ENCODE peak calls at places on chromosomes 2 and 18, in eight cellular contexts. R, A, U, G, C, T, W and V are unnamed samples. For H3K4me1, the result is how much of the 10 kb centered on the place peaks cover.

GRCh38 chr18:62587689-62588088 is 64.9 kb downstream of the ZCCHC2 start:
- DNase-seq in T (no peak), C (no peak), A (no peak), G (no peak), W (no peak), R (no peak), U (no peak), V (no peak)

GRCh38 chr2:191180712-191181111 is 29.9 kb upstream of the STAT4 start:
- DNase-seq in A (no peak), G (peak), T (no peak), C (no peak), U (no peak), R (no peak), W (peak), V (no peak)

GRCh38 chr18:79062806-79063205 is 6.4 kb upstream of the ATP9B start:
- DNase-seq in W (no peak), C (peak), T (no peak), A (no peak), R (no peak), U (no peak), G (peak), V (no peak)

GRCh38 chr2:240159251-240159839 is 18.9 kb upstream of the OTOS start:
- DNase-seq in T (no peak), G (no peak), C (no peak), R (no peak), U (no peak), A (no peak), W (peak), V (no peak)

GRCh38 chr2:72883356-72883962 is 3.7 kb upstream of the SPR start:
- DNase-seq in T (peak), W (peak), U (no peak), G (no peak), A (no peak), R (peak), C (peak), V (peak)

GRCh38 chr2:168684921-168685618 is 117.4 kb upstream of the NOSTRIN start:
- DNase-seq in A (no peak), W (no peak), R (no peak), T (no peak), G (no peak), C (no peak), U (no peak), V (no peak)

GRCh38 chr2:159083601-159084000 is 115.2 kb downstream of the TANC1 start:
- DNase-seq in A (no peak), C (peak), G (no peak), W (no peak), U (no peak), T (peak), R (no peak), V (no peak)

GRCh38 chr18:53796042-53796729 is 428.3 kb downstream of the MBD2 start:
- DNase-seq in U (no peak), T (peak), C (peak), R (no peak), G (peak), W (peak), A (no peak), V (no peak)

GRCh38 chr2:75211371-75211770 is 12.1 kb upstream of the TACR1 start:
- DNase-seq in A (no peak), C (no peak), G (no peak), T (no peak), R (no peak), W (no peak), U (no peak), V (no peak)

GRCh38 chr2:223970343-223971128 is 13.3 kb downstream of the MRPL44 start:
- DNase-seq in U (peak), T (peak), C (peak), A (no peak), G (peak), W (no peak), R (peak), V (peak)

GRCh38 chr2:63681896-63682295 is 93.1 kb downstream of the MDH1 start:
- DNase-seq in A (no peak), R (no peak), T (no peak), U (no peak), C (no peak), G (no peak), W (no peak), V (no peak)

GRCh38 chr2:226256237-226256636 is 543.4 kb downstream of the IRS1 start:
- DNase-seq in G (peak), W (no peak), T (peak), A (no peak), C (no peak), U (no peak), R (no peak), V (peak)

GRCh38 chr2:119929537-119929936 is 83.3 kb upstream of the EPB41L5 start:
- DNase-seq in U (no peak), G (no peak), R (no peak), A (no peak), T (no peak), W (no peak), C (no peak), V (no peak)

GRCh38 chr18:11839556-11839955 is 11.7 kb upstream of the CHMP1B start:
- DNase-seq in G (no peak), R (no peak), A (no peak), T (no peak), W (no peak), U (no peak), C (no peak), V (no peak)

GRCh38 chr2:152298754-152299153 is 36.2 kb upstream of the FMNL2 start:
- DNase-seq in R (no peak), W (no peak), G (peak), A (no peak), T (peak), C (no peak), U (no peak), V (no peak)

GRCh38 chr2:223969856-223970255 is 12.6 kb downstream of the MRPL44 start:
- DNase-seq in G (peak), C (no peak), T (no peak), A (no peak), W (no peak), R (no peak), U (no peak), V (no peak)

GRCh38 chr2:208012449-208012848 is 12.9 kb downstream of the PLEKHM3 start:
- DNase-seq in G (no peak), R (no peak), W (no peak), T (peak), U (no peak), C (no peak), A (no peak), V (no peak)

GRCh38 chr2:1591978-1592907 is 152.1 kb downstream of the PXDN start:
- DNase-seq in T (peak), U (no peak), W (peak), C (no peak), A (no peak), G (peak), R (peak), V (peak)

GRCh38 chr2:64101141-64101591 is 43.1 kb downstream of the PELI1 start:
- DNase-seq in T (no peak), U (no peak), W (no peak), R (no peak), C (no peak), G (no peak), A (no peak), V (no peak)

GRCh38 chr2:216774180-216774579 is 78.8 kb upstream of the IGFBP5 start:
- DNase-seq in R (no peak), G (no peak), T (no peak), A (no peak), C (no peak), U (no peak), W (no peak), V (no peak)

GRCh38 chr2:8494589-8494988 is 187.3 kb upstream of the ID2 start:
- DNase-seq in W (peak), R (peak), A (no peak), C (no peak), U (no peak), T (no peak), G (no peak), V (no peak)

GRCh38 chr2:3656762-3657691 is 973 bp upstream of the ALLC start:
- DNase-seq in W (no peak), C (peak), U (no peak), R (no peak), A (no peak), G (no peak), T (no peak), V (no peak)

GRCh38 chr2:169225906-169226305 is 136.4 kb downstream of the LRP2 start:
- DNase-seq in A (no peak), T (no peak), C (no peak), G (peak), R (no peak), U (no peak), W (no peak), V (no peak)

GRCh38 chr18:9803698-9804516 is 81.9 kb upstream of the TXNDC2 start:
- DNase-seq in G (no peak), U (no peak), A (no peak), W (peak), C (no peak), T (no peak), R (peak), V (peak)

GRCh38 chr18:74598350-74599001 is 806 bp downstream of the ZNF407 start:
- DNase-seq in U (peak), C (peak), G (no peak), T (peak), R (peak), A (no peak), W (peak), V (peak)

GRCh38 chr2:20649586-20650375 is 1.1 kb downstream of the HS1BP3 start:
- DNase-seq in C (no peak), U (no peak), T (no peak), W (peak), R (peak), G (peak), A (no peak), V (no peak)

GRCh38 chr2:201779996-201780673 is 598 bp downstream of the ALS2 start:
- DNase-seq in C (peak), T (peak), W (no peak), A (no peak), U (no peak), R (peak), G (no peak), V (no peak)

GRCh38 chr18:69956655-69957054 is 9.0 kb upstream of the CD226 start:
- DNase-seq in U (no peak), T (no peak), C (no peak), R (no peak), W (no peak), A (no peak), G (no peak), V (no peak)
- H3K27ac ChIP-seq in U (peak), T (no peak), C (no peak), R (no peak), W (no peak), A (peak), G (no peak), V (no peak)

GRCh38 chr2:6922201-6922656 is 5.0 kb downstream of the RNF144A start:
- DNase-seq in R (peak), G (no peak), A (no peak), C (peak), W (no peak), U (no peak), T (peak), V (no peak)

GRCh38 chr2:6924101-6924917 is 7.1 kb downstream of the RNF144A start:
- DNase-seq in R (no peak), U (no peak), G (no peak), A (no peak), W (no peak), T (no peak), C (no peak), V (no peak)

GRCh38 chr2:6919912-6920905 is 3.0 kb downstream of the RNF144A start:
- DNase-seq in R (no peak), G (no peak), U (no peak), A (no peak), C (no peak), T (no peak), W (no peak), V (no peak)

GRCh38 chr2:6923319-6923718 is 6.1 kb downstream of the RNF144A start:
- DNase-seq in C (no peak), U (no peak), A (no peak), W (no peak), R (no peak), G (no peak), T (no peak), V (no peak)

GRCh38 chr2:6921321-6921922 is 4.2 kb downstream of the RNF144A start:
- DNase-seq in A (no peak), W (no peak), R (no peak), U (no peak), T (no peak), C (peak), G (no peak), V (peak)
- H3K4me1 ChIP-seq in A (half or more), W (under half), R (under half), U (under half), T (under half), C (half or more), G (under half), V (under half)

GRCh38 chr2:233079953-233080835 is 20.1 kb downstream of the INPP5D start:
- DNase-seq in T (no peak), G (no peak), R (no peak), U (no peak), C (no peak), W (no peak), A (no peak), V (no peak)
- H3K27ac ChIP-seq in T (no peak), G (no peak), R (no peak), U (peak), C (no peak), W (no peak), A (peak), V (no peak)

GRCh38 chr2:111705206-111705605 is 178.8 kb downstream of the ANAPC1 start:
- DNase-seq in W (no peak), T (no peak), U (no peak), C (no peak), R (no peak), A (no peak), G (no peak), V (no peak)
- H3K4me1 ChIP-seq in W (under half), T (under half), U (under half), C (under half), R (under half), A (half or more), G (under half), V (under half)

GRCh38 chr2:44722002-44722625 is 219.4 kb upstream of the SIX3 start:
- DNase-seq in T (no peak), W (no peak), U (no peak), G (no peak), C (no peak), A (no peak), R (no peak), V (no peak)
- H3K27ac ChIP-seq in T (no peak), W (no peak), U (no peak), G (no peak), C (no peak), A (no peak), R (no peak), V (no peak)

GRCh38 chr2:241314933-241315182 is 614 bp downstream of the HDLBP start:
- DNase-seq in A (no peak), U (no peak), C (no peak), R (no peak), T (no peak), W (no peak), G (no peak), V (no peak)

GRCh38 chr2:241316825-241317224 is 1.1 kb downstream of the SEPTIN2 start:
- DNase-seq in A (no peak), C (no peak), T (no peak), R (no peak), W (no peak), G (no peak), U (no peak), V (no peak)

GRCh38 chr2:241315879-241316700 is at the start of gene SEPTIN2:
- DNase-seq in C (peak), G (peak), A (peak), U (no peak), R (peak), T (peak), W (peak), V (no peak)

GRCh38 chr2:241314181-241314932 is 1.1 kb downstream of the HDLBP start:
- DNase-seq in T (peak), R (no peak), C (peak), U (no peak), A (no peak), G (no peak), W (no peak), V (peak)

DNA sequence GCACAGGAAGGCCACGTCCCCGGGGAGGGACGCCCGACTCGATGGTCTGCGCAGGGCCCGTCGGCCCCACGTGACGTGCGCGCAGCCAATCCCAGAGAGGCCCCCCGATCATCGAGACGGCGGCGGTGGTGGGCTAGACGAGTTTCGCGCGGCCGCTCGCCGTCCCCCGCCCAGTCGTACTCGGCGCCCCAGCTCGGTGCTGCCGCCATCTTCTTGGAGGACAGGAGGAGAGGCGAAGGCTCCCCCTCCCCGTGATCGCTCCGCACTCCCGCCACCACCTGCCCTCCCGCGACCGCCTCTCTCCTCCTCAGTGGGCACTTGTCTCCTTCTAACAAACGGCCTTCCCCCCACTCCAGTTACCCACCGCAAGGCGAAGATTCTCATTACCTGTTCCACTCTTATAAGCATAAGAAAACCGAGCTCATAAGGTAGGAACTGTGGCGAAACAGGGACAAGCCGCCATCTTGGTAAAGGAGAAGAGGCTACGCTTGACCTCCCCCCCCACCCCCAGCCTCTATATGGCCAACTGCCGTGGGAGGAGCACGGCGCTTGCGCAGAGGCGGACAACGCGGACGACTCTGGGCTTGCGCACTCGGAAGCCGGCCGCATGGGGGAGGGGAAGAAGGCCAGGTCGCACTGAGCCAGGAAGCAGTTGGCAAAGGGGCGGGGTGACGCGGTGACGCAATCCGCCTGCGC is at the start of gene HDLBP:
- DNase-seq in W (peak), T (peak), C (peak), U (peak), R (peak), A (peak), G (peak), V (peak)
- H3K4me1 ChIP-seq in W (under half), T (half or more), C (half or more), U (half or more), R (under half), A (half or more), G (under half), V (under half)

DNA sequence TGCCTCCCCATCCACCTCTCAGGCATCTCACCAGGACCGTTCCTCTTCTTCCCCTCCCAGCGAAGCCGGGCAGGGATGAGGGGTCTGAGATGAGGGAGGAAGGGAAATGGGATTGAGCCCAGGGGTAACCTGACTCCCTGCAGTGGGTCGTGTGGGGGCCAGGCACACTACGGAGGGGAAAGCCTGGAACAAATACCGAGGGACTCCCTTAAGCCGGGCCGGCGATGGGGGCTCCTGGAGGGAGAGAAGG is 250 bp upstream of the SPEG start:
- DNase-seq in W (no peak), R (no peak), T (no peak), A (no peak), U (no peak), C (no peak), G (no peak), V (no peak)
- H3K27ac ChIP-seq in W (peak), R (no peak), T (no peak), A (peak), U (no peak), C (no peak), G (no peak), V (peak)